ENCODE peak calls at places on chromosome 7, in nine cellular contexts. J is foreskin fibroblast; Z is CD4-positive, alpha-beta T cell; O is suprapubic skin; M is mammary epithelial cell; I is transverse colon; G is psoas muscle; A is dorsolateral prefrontal cortex; R is IMR-90. K is an unnamed sample.
A peak's percentile ranks its signal among the peaks of the same experiment; 100 is the strongest.

GRCh38 chr7:88795553-88795952 is at the start of gene TEX47:
- DNase-seq in A (no peak), J (no peak), I (no peak), O (no peak), G (no peak), Z (no peak), R (no peak), M (no peak), K (no peak)

GRCh38 chr7:154928136-154929005 is 74.6 kb downstream of the PAXIP1 start:
- DNase-seq in Z (peak; percentile 13), A (no peak), J (peak; percentile 80), I (peak; percentile 40), G (no peak), O (no peak), R (peak; percentile 93), M (peak; percentile 93), K (peak; percentile 96)

GRCh38 chr7:148607151-148607661 is 16.6 kb downstream of the C7orf33 start:
- DNase-seq in Z (no peak), R (no peak), I (no peak), G (no peak), M (no peak), O (no peak), A (no peak), J (no peak), K (no peak)

GRCh38 chr7:37915438-37915837 is 1.2 kb downstream of the SFRP4 start:
- DNase-seq in Z (no peak), J (no peak), G (no peak), I (peak; percentile 10), M (no peak), A (no peak), O (no peak), R (no peak), K (peak; percentile 42)

GRCh38 chr7:8133955-8134733 is 127.8 kb downstream of the ICA1 start:
- DNase-seq in O (no peak), M (peak; percentile 22), G (no peak), R (no peak), I (no peak), Z (no peak), J (no peak), A (no peak), K (peak; percentile 50)

GRCh38 chr7:113394856-113395255 is 276.5 kb upstream of the SMIM30 start:
- DNase-seq in R (no peak), I (no peak), J (no peak), O (no peak), M (no peak), A (no peak), G (no peak), Z (no peak), K (peak; percentile 46)

GRCh38 chr7:1745576-1746490 is 75.8 kb downstream of the ELFN1 start:
- DNase-seq in G (no peak), R (no peak), O (no peak), I (no peak), Z (no peak), A (no peak), M (no peak), J (no peak), K (no peak)

GRCh38 chr7:92751902-92752901 is 84.2 kb downstream of the CDK6 start:
- DNase-seq in Z (no peak), G (no peak), J (peak; percentile 82), M (peak; percentile 94), A (no peak), I (no peak), O (no peak), R (peak; percentile 98), K (peak; percentile 94)

GRCh38 chr7:95906871-95907270 is 134.5 kb downstream of the DYNC1I1 start:
- DNase-seq in G (no peak), R (no peak), Z (no peak), J (no peak), M (no peak), I (no peak), A (no peak), O (no peak), K (no peak)

GRCh38 chr7:131638641-131639430 is 82.4 kb upstream of the PODXL start:
- DNase-seq in A (no peak), M (no peak), O (no peak), G (no peak), Z (no peak), J (no peak), R (no peak), I (no peak), K (no peak)

GRCh38 chr7:66013938-66014337 is 31.9 kb upstream of the GUSB start:
- DNase-seq in O (no peak), M (peak; percentile 26), J (peak; percentile 44), G (no peak), I (peak; percentile 32), R (peak; percentile 62), A (no peak), Z (no peak), K (peak; percentile 56)

GRCh38 chr7:71238541-71238940 is 106.6 kb downstream of the GALNT17 start:
- DNase-seq in A (no peak), I (no peak), O (no peak), G (no peak), R (no peak), Z (no peak), M (no peak), J (no peak), K (no peak)

DNA sequence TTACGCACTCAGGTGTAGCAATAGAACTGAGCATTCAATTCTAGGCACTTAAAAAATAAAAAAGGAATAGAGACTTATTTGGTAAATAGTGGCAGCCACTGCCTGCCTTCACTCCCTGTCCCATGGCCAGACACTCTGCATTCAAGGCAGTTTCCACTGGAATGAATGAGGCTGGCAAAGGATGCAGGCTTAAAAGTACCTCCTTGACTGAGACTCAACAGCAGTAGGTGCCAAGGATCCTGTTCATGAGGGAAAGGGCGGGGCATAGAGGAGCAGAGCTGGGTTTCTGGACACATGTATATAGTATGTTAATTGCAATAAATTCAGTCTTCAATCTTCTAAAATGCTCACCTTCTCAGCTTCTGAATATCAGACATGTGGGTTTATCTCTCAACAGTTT is 242.6 kb downstream of the PHF14 start:
- DNase-seq in A (no peak), G (no peak), M (no peak), O (no peak), I (no peak), R (no peak), J (no peak), Z (no peak), K (no peak)
- TF ChIP-seq CTCF in A (no peak), G (no peak), M (no peak), O (no peak), I (no peak), R (no peak), J (no peak), Z (no peak), K (no peak)

DNA sequence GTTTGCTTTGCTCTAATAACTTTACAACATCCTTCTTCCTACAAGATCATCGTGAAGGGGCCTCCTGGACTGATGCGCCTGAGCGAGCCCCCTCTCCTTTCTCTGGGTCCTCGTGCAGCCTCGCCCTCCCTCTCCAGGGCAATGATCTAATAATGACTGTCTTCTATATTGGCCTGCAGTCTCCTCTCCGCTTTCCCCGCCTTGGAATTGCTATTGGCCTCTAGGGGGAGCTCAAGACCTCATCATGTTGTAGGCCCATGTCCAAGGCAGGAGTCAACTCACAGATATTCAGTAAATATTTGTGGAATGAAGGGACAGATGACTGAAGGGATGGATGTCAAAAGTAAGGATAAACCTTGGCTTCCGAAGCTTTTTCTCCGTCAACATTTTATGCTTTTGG is 1180.3 kb downstream of the TYW1 start:
- DNase-seq in J (no peak), O (no peak), I (no peak), A (no peak), G (no peak), Z (no peak), M (peak; percentile 2), R (peak; percentile 18), K (peak; percentile 46)
- TF ChIP-seq CTCF in J (peak; percentile 31), O (no peak), I (peak; percentile 35), A (peak; percentile 75), G (peak; percentile 71), Z (no peak), M (peak; percentile 15), R (peak; percentile 25), K (peak; percentile 58)

DNA sequence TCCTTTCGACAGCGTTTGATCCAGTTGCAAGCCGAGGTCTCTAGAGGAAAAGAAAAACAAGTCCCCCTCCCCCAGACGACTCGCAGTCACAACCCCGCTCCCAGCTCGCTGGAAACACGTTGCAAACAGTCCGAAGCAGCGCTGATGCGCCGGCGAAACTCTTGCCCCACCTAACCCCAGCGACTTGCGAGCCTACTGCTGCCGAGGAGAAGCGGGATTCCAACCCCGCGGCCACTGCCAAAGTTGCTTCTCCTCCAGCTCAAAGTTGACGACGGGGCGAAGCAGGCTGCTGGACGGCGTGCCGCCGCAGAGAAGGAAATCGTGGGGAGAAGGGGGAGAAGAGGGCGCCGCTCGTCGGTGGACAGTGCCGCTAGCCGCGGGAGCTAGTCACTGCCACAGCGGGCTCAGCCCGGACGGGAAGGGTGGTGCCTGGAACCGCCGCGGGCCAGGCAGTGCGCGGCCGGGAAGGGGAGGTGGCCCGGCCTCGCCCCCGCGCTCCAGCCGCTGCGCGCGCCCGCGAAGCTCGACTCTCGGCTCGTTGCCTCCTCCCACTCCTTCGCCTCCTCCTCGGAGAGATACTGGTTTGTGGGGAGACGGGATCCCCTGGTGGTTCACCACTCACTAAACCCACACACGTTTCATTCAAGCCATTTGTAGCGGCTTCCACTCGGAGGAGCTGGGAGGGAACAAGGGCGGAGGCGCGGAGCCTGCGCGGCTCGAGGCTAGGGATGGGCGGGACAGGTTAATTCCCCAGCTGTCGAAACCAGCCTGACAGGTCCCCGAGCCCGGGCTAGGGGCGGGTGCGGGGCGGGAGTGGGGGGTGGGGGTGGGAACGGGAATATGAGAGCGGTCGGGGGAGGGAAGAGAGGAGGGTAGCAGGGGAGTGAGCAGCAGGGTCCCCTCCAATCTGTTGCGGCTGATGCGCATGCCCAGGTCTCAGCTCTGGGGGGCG is at the start of gene GPR37:
- DNase-seq in A (peak; percentile 82), Z (no peak), G (peak; percentile 73), I (peak; percentile 59), J (peak; percentile 76), O (peak; percentile 81), M (peak; percentile 83), R (peak; percentile 93), K (peak; percentile 74)
- TF ChIP-seq CTCF in A (peak; percentile 67), Z (no peak), G (no peak), I (peak; percentile 13), J (peak; percentile 21), O (no peak), M (peak; percentile 61), R (peak; percentile 74), K (peak; percentile 25)

GRCh38 chr7:116601426-116601825 is 70.6 kb upstream of the MET start:
- DNase-seq in O (no peak), G (no peak), R (no peak), A (no peak), M (no peak), I (no peak), J (no peak), Z (no peak), K (no peak)

GRCh38 chr7:116598846-116599245 is 73.2 kb upstream of the MET start:
- DNase-seq in G (no peak), I (no peak), Z (no peak), R (no peak), M (no peak), O (no peak), J (no peak), A (no peak), K (no peak)

GRCh38 chr7:116595063-116595462 is 70.2 kb downstream of the CAV1 start:
- DNase-seq in J (no peak), R (no peak), I (no peak), A (no peak), M (peak; percentile 56), O (no peak), G (no peak), Z (no peak), K (no peak)

GRCh38 chr7:116597384-116597783 is 72.5 kb downstream of the CAV1 start:
- DNase-seq in O (no peak), I (no peak), M (no peak), R (no peak), Z (no peak), G (no peak), A (no peak), J (no peak), K (no peak)

GRCh38 chr7:116598278-116598677 is 73.4 kb downstream of the CAV1 start:
- DNase-seq in A (peak; percentile 27), O (no peak), G (no peak), R (no peak), J (no peak), Z (no peak), I (no peak), M (no peak), K (no peak)
- TF ChIP-seq CTCF in A (peak; percentile 59), O (no peak), G (peak; percentile 22), R (peak; percentile 24), J (peak; percentile 26), Z (no peak), I (no peak), M (peak; percentile 25), K (peak; percentile 35)